ENCODE peak calls at places on chromosomes 3 and 15, in four cellular contexts. N is H54, G is T-cell, J is HuH-7. L is an unnamed sample.

GRCh38 chr3:56125358-56126005 is 342.8 kb downstream of the ERC2 start:
- DNase-seq in N (peak), G (no peak), J (no peak), L (peak)

GRCh38 chr3:50605901-50606326 is 5.7 kb downstream of the CISH start:
- DNase-seq in N (no peak), G (no peak), J (no peak), L (no peak)

GRCh38 chr3:133644768-133645167 is 17.0 kb downstream of the TOPBP1 start:
- DNase-seq in N (peak), G (no peak), J (no peak), L (peak)

GRCh38 chr3:107063351-107063750 is 313.9 kb upstream of the CCDC54 start:
- DNase-seq in N (peak), G (no peak), J (no peak), L (peak)

GRCh38 chr3:31461441-31461840 is 71.3 kb upstream of the STT3B start:
- DNase-seq in N (no peak), G (no peak), J (no peak), L (no peak)

GRCh38 chr3:126125341-126125740 is 41.4 kb upstream of the SLC41A3 start:
- DNase-seq in N (no peak), G (no peak), J (no peak), L (no peak)

GRCh38 chr15:80849308-80849707 is 70.1 kb downstream of the CEMIP start:
- DNase-seq in N (peak), G (no peak), J (no peak), L (peak)

GRCh38 chr3:71786551-71786950 is 1.6 kb upstream of the PROK2 start:
- DNase-seq in N (no peak), G (no peak), J (no peak), L (no peak)

GRCh38 chr15:93143186-93143585 is 54.2 kb upstream of the RGMA start:
- DNase-seq in N (no peak), G (no peak), J (no peak), L (no peak)

GRCh38 chr3:93961489-93961888 is 12.2 kb downstream of the PROS1 start:
- DNase-seq in N (no peak), G (no peak), J (no peak), L (no peak)

GRCh38 chr3:73049319-73049718 is 12.1 kb upstream of the EBLN2 start:
- DNase-seq in N (no peak), G (no peak), J (no peak), L (no peak)

GRCh38 chr3:41405466-41405865 is 206.2 kb downstream of the CTNNB1 start:
- DNase-seq in N (no peak), G (no peak), J (no peak), L (peak)

GRCh38 chr3:129182390-129183180 is 1.1 kb downstream of the CNBP start:
- DNase-seq in N (no peak), G (no peak), J (no peak), L (peak)